ENCODE peak calls at places on chromosomes 11 and 22, in six cellular contexts. R is fibroblast of mammary gland, L is coronary artery, V is heart left ventricle, W is progenitor cell of endocrine pancreas, C is nephron progenitor cell. I is an unnamed sample.

GRCh38 chr11:119567667-119568582 is 145.0 kb upstream of the THY1 start:
- DNase-seq in R (peak), L (no peak), V (peak), W (no peak), C (no peak), I (no peak)

GRCh38 chr11:2579315-2580060 is 120.3 kb downstream of the KCNQ1OT1 start:
- DNase-seq in R (no peak), L (peak), V (peak), W (peak), C (peak), I (no peak)

GRCh38 chr11:80417681-80418080 is 976.9 kb upstream of the TENM4 start:
- DNase-seq in R (peak), L (no peak), V (no peak), W (no peak), C (no peak), I (no peak)

GRCh38 chr22:28435960-28436359 is 243.7 kb downstream of the TTC28 start:
- DNase-seq in R (no peak), L (no peak), V (no peak), W (no peak), C (no peak), I (no peak)

GRCh38 chr11:2581151-2581930 is 118.5 kb downstream of the KCNQ1OT1 start:
- DNase-seq in R (no peak), L (peak), V (peak), W (peak), C (no peak), I (no peak)

GRCh38 chr11:18390088-18390487 is 4.3 kb upstream of the LDHA start:
- DNase-seq in R (no peak), L (no peak), V (no peak), W (no peak), C (no peak), I (no peak)

GRCh38 chr11:12007769-12008737 is at the start of gene DKK3:
- DNase-seq in R (no peak), L (no peak), V (no peak), W (no peak), C (peak), I (no peak)

GRCh38 chr11:122248939-122249338 is 132.9 kb upstream of the BLID start:
- DNase-seq in R (no peak), L (no peak), V (no peak), W (no peak), C (no peak), I (no peak)

GRCh38 chr11:64892838-64893193 is 14.4 kb upstream of the EHD1 start:
- DNase-seq in R (no peak), L (no peak), V (no peak), W (no peak), C (no peak), I (no peak)

GRCh38 chr11:134555510-134555909 is 143.5 kb upstream of the B3GAT1 start:
- DNase-seq in R (no peak), L (peak), V (no peak), W (no peak), C (no peak), I (no peak)

GRCh38 chr11:117925198-117925925 is 3.8 kb downstream of the TMPRSS13 start:
- DNase-seq in R (no peak), L (no peak), V (no peak), W (no peak), C (no peak), I (no peak)

GRCh38 chr22:45328822-45329535 is 19.2 kb downstream of the FAM118A start:
- DNase-seq in R (no peak), L (no peak), V (no peak), W (no peak), C (no peak), I (no peak)

GRCh38 chr22:46382524-46382923 is 47.0 kb downstream of the TRMU start:
- DNase-seq in R (no peak), L (no peak), V (no peak), W (no peak), C (no peak), I (no peak)

GRCh38 chr22:29820941-29821789 is 16.9 kb downstream of the ASCC2 start:
- DNase-seq in R (peak), L (peak), V (peak), W (no peak), C (no peak), I (peak)

GRCh38 chr22:36808611-36809344 is 8.1 kb downstream of the PVALB start:
- DNase-seq in R (no peak), L (no peak), V (no peak), W (no peak), C (no peak), I (no peak)

GRCh38 chr22:36803358-36803757 is 13.5 kb downstream of the PVALB start:
- DNase-seq in R (no peak), L (no peak), V (no peak), W (no peak), C (no peak), I (no peak)

GRCh38 chr22:36807627-36808026 is 9.2 kb downstream of the PVALB start:
- DNase-seq in R (no peak), L (no peak), V (no peak), W (no peak), C (no peak), I (no peak)

GRCh38 chr22:36809351-36809750 is 7.5 kb downstream of the PVALB start:
- DNase-seq in R (no peak), L (no peak), V (no peak), W (no peak), C (no peak), I (no peak)

DNA sequence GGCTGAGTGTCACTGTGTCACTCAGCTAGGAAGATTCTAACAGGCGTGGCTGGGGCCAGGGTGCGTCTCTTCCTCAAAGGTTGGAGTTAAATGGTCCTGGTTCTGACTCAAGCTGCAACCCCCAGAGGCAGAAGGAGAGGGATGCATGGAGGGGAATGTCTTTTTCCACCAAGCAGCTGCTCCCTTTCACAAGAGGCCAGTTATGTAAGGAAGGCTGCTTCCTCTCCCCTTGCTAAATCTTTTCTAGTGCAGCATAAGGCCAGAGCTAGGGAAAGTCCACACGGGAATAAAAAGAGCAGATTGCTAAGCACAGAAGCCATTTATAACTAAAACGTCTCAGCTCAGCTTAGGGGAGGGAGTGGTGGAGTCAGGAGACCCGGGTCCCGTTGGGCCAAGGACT is 10.0 kb downstream of the PVALB start:
- DNase-seq in R (no peak), L (no peak), V (no peak), W (no peak), C (no peak), I (no peak)
- TF ChIP-seq CTCF in R (no peak), L (no peak), V (no peak), W (no peak), C (no peak), I (no peak)

GRCh38 chr11:36271794-36272409 is 17.3 kb downstream of the COMMD9 start:
- DNase-seq in R (no peak), L (no peak), V (no peak), W (no peak), C (no peak), I (no peak)
- TF ChIP-seq CTCF in R (no peak), L (no peak), V (no peak), W (no peak), C (no peak), I (no peak)

GRCh38 chr11:14906614-14907392 is 14.8 kb upstream of the CYP2R1 start:
- DNase-seq in R (no peak), L (no peak), V (no peak), W (no peak), C (no peak), I (no peak)

GRCh38 chr11:14902650-14903350 is 10.8 kb upstream of the CYP2R1 start:
- DNase-seq in R (peak), L (no peak), V (no peak), W (no peak), C (no peak), I (no peak)

GRCh38 chr11:14907411-14908213 is 15.6 kb upstream of the CYP2R1 start:
- DNase-seq in R (peak), L (peak), V (peak), W (peak), C (peak), I (peak)

GRCh38 chr11:14905104-14906033 is 13.3 kb upstream of the CYP2R1 start:
- DNase-seq in R (peak), L (peak), V (peak), W (no peak), C (no peak), I (no peak)

DNA sequence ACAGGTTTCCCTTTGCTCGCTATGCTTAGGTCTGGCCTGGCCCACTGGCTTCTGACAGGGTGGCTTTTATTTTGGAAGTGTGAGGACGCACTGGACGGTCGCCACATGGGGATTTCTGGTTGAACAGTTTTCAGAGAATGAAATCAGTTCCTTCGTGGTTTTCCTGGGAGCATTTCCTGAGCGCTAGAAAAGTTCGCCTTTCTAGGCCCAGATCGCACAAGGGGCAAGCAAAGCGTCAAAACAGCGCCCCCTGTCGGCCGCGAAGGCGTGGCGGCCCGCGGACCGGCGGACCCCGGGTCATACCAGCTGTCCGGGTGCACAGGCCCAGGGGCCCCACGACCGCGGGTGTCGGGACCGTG is 12.7 kb upstream of the CYP2R1 start:
- DNase-seq in R (peak), L (peak), V (peak), W (no peak), C (peak), I (peak)
- TF ChIP-seq CTCF in R (peak), L (peak), V (peak), W (peak), C (peak), I (peak)

GRCh38 chr11:63635762-63636465 is 21.7 kb upstream of the PLAAT3 start:
- DNase-seq in R (peak), L (no peak), V (peak), W (peak), C (peak), I (peak)
- TF ChIP-seq CTCF in R (peak), L (peak), V (peak), W (peak), C (peak), I (peak)

DNA sequence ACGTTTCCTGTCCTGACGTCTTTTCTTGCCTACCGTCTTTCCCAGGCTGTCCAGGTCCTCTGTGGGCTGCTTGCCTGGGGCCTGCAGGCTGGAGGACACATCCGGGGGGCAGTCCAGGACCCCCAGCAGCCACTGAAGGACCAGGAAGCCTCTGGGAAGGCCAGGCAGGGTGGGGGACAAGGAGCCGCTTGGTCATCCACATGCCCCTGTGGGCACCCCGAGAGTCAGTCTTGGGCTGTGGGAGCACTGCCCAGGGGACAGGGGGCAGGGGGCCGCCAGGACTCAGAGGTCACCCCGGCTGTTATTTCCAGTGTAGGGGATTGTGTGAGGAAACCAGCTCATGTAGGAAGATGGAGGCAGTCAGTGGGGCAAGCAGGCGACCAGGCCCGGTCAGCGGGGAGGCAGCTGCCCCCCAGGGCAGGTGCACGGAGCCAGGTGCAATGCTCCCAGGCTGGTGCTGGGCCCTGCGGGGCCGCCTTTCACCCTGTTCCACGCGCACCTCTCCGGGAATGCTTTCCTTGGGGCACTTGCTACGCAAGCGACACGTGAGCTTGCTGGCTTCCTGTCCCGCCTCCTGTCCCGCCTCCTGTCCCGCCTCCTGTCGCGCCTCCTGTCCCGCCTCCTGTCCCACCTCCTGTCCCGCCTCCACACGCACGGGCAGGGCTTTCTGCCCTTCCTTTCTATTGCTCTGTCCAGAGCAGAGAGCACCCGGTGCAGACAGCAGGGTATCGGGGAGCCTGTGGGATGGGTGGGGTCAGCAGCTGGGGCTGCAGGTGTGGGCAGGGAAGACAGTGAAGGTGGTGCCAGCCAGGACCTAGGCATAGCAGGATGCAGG is 39.5 kb downstream of the MUC5B start:
- DNase-seq in R (peak), L (peak), V (peak), W (peak), C (peak), I (peak)
- TF ChIP-seq CTCF in R (no peak), L (no peak), V (no peak), W (no peak), C (no peak), I (no peak)